ENCODE peak calls at places on chromosome 2, in eight cellular contexts. P, I, C, W, R, G, E and A are unnamed samples.

GRCh38 chr2:78411284-78411683 is 614.2 kb upstream of the REG3G start:
- DNase-seq in P (no peak), I (no peak), C (no peak), W (no peak), R (no peak), G (no peak), E (no peak), A (no peak)

GRCh38 chr2:130825972-130826253 is 10.8 kb upstream of the ARHGEF4 start:
- DNase-seq in P (no peak), I (no peak), C (peak), W (no peak), R (no peak), G (no peak), E (no peak), A (no peak)

GRCh38 chr2:98442488-98442887 is 2.2 kb upstream of the INPP4A start:
- DNase-seq in P (no peak), I (no peak), C (no peak), W (no peak), R (no peak), G (no peak), E (no peak), A (no peak)

GRCh38 chr2:41830600-41830999 is 217.2 kb upstream of the PKDCC start:
- DNase-seq in P (no peak), I (no peak), C (no peak), W (no peak), R (no peak), G (no peak), E (no peak), A (no peak)

GRCh38 chr2:68251855-68252406 is 401 bp downstream of the PPP3R1 start:
- DNase-seq in P (peak), I (no peak), C (peak), W (peak), R (peak), G (no peak), E (peak), A (peak)

GRCh38 chr2:86392873-86393272 is 48.3 kb upstream of the KDM3A start:
- DNase-seq in P (no peak), I (no peak), C (no peak), W (no peak), R (no peak), G (no peak), E (no peak), A (no peak)

GRCh38 chr2:77713412-77713811 is 191.2 kb upstream of the LRRTM4 start:
- DNase-seq in P (no peak), I (no peak), C (no peak), W (no peak), R (no peak), G (no peak), E (no peak), A (no peak)

GRCh38 chr2:28300921-28301341 is 91.7 kb upstream of the FOSL2 start:
- DNase-seq in P (no peak), I (no peak), C (no peak), W (peak), R (peak), G (no peak), E (no peak), A (no peak)

GRCh38 chr2:11710210-11710609 is 36.2 kb upstream of the LPIN1 start:
- DNase-seq in P (no peak), I (no peak), C (no peak), W (peak), R (peak), G (no peak), E (no peak), A (no peak)

GRCh38 chr2:241279828-241280227 is 35.6 kb downstream of the HDLBP start:
- DNase-seq in P (no peak), I (no peak), C (no peak), W (no peak), R (no peak), G (no peak), E (no peak), A (no peak)

GRCh38 chr2:164145093-164145987 is 409.5 kb upstream of the FIGN start:
- DNase-seq in P (no peak), I (no peak), C (no peak), W (no peak), R (no peak), G (no peak), E (no peak), A (no peak)

GRCh38 chr2:17336458-17336857 is 181.8 kb downstream of the RAD51AP2 start:
- DNase-seq in P (no peak), I (no peak), C (no peak), W (no peak), R (no peak), G (no peak), E (no peak), A (no peak)

GRCh38 chr2:145764631-145765030 is 1244.7 kb upstream of the ZEB2 start:
- DNase-seq in P (no peak), I (no peak), C (no peak), W (peak), R (no peak), G (no peak), E (no peak), A (no peak)

GRCh38 chr2:183081908-183082307 is 3.4 kb downstream of the DUSP19 start:
- DNase-seq in P (no peak), I (no peak), C (no peak), W (no peak), R (no peak), G (no peak), E (no peak), A (no peak)

GRCh38 chr2:177241771-177242135 is 22.8 kb downstream of the NFE2L2 start:
- DNase-seq in P (no peak), I (no peak), C (no peak), W (no peak), R (no peak), G (no peak), E (no peak), A (no peak)

GRCh38 chr2:100252811-100253698 is 69.2 kb downstream of the LONRF2 start:
- DNase-seq in P (no peak), I (no peak), C (peak), W (no peak), R (no peak), G (no peak), E (no peak), A (no peak)

GRCh38 chr2:187150667-187151066 is 297.4 kb downstream of the CALCRL start:
- DNase-seq in P (no peak), I (no peak), C (no peak), W (peak), R (no peak), G (no peak), E (no peak), A (no peak)

GRCh38 chr2:105734762-105735538 is 9.8 kb upstream of the NCK2 start:
- DNase-seq in P (no peak), I (no peak), C (no peak), W (no peak), R (no peak), G (no peak), E (no peak), A (no peak)

GRCh38 chr2:54015809-54016703 is 45.3 kb upstream of the PSME4 start:
- DNase-seq in P (no peak), I (no peak), C (no peak), W (no peak), R (peak), G (no peak), E (no peak), A (no peak)

DNA sequence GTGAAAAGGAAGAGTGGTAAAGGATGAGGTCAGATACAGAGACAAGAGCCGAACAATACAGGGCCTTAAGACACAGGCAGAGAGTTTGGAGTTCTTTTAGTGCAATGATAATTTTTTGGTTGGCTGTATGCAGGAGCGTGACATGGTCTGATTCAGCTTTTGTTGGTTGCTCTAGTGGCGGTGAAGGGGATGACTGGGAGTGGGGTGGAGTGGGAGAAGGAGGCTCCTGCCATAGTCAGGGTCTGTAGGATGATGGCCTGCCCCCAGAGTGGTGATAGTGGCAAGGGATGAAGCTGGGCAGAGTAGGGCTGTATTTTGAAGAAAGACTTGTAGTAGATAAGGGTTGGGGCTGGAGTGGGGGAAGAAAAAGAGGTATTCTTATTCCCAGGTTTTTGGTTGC is 306.6 kb upstream of the VWC2L start:
- DNase-seq in P (no peak), I (no peak), C (no peak), W (no peak), R (no peak), G (no peak), E (no peak), A (no peak)
- TF ChIP-seq POLR2AphosphoS5 in P (no peak), I (no peak), C (no peak), W (no peak), R (no peak), G (no peak), E (no peak), A (no peak)

GRCh38 chr2:237747189-237747588 is 51.4 kb upstream of the RBM44 start:
- DNase-seq in P (no peak), I (no peak), C (no peak), W (no peak), R (no peak), G (no peak), E (no peak), A (no peak)
- TF ChIP-seq POLR2A in P (no peak), I (no peak), C (no peak), W (no peak), R (no peak), G (no peak), E (no peak), A (no peak)

DNA sequence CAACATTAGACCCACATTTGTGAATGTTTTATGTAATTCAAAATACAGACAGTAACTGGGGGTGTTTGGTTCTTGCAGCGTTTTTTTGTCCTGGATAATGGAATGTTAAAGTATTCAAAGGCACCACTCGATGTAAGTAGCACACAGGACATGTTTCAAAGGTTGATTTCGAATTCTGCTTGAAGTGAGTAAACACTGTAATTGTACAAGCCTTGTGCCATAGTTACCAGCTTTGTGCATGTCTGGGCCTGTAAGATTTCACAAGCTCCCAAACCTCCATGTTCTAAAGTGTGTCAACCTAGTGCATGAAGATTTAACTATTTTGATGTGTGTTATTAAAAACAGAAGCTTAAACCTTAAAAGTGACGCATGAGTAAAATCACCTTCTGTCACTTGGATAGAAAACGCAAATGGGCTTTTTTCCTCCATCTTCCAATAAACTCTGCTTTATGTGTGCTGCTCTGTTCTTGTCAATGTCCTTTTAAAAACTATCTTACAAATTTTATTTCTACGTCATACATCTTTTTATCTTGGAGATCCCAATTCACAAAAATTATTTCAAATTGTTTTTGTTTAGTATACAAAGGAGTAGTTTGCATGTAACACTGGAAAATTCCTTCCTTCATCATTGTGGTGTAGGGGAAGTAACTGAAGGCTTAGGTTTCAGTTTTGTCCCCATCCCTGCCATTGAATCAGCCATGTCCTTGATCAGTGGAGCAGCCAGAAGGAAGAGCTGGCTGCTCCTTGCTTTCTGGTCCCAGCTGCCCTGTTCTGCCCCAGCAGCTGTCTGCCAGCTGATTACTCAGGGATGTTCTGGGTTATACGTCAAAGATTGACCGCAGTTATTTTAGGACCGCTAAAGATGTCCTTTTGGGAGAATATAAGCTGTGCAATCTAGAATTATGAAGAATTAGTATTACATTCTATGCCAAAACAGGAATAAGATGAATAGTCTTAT is 119.2 kb downstream of the PRKRA start:
- DNase-seq in P (no peak), I (no peak), C (no peak), W (no peak), R (no peak), G (no peak), E (no peak), A (no peak)
- TF ChIP-seq POLR2AphosphoS5 in P (no peak), I (no peak), C (no peak), W (no peak), R (no peak), G (no peak), E (no peak), A (no peak)

GRCh38 chr2:85134255-85135065 is 1.3 kb downstream of the TCF7L1 start:
- DNase-seq in P (peak), I (no peak), C (peak), W (peak), R (peak), G (no peak), E (no peak), A (no peak)

GRCh38 chr2:85131116-85131515 is 2.1 kb upstream of the TCF7L1 start:
- DNase-seq in P (no peak), I (no peak), C (no peak), W (peak), R (no peak), G (no peak), E (no peak), A (no peak)

GRCh38 chr2:85132392-85132791 is 800 bp upstream of the TCF7L1 start:
- DNase-seq in P (no peak), I (no peak), C (no peak), W (no peak), R (no peak), G (no peak), E (no peak), A (peak)

GRCh38 chr2:85133751-85134254 is 611 bp downstream of the TCF7L1 start:
- DNase-seq in P (peak), I (no peak), C (peak), W (peak), R (peak), G (no peak), E (peak), A (no peak)

DNA sequence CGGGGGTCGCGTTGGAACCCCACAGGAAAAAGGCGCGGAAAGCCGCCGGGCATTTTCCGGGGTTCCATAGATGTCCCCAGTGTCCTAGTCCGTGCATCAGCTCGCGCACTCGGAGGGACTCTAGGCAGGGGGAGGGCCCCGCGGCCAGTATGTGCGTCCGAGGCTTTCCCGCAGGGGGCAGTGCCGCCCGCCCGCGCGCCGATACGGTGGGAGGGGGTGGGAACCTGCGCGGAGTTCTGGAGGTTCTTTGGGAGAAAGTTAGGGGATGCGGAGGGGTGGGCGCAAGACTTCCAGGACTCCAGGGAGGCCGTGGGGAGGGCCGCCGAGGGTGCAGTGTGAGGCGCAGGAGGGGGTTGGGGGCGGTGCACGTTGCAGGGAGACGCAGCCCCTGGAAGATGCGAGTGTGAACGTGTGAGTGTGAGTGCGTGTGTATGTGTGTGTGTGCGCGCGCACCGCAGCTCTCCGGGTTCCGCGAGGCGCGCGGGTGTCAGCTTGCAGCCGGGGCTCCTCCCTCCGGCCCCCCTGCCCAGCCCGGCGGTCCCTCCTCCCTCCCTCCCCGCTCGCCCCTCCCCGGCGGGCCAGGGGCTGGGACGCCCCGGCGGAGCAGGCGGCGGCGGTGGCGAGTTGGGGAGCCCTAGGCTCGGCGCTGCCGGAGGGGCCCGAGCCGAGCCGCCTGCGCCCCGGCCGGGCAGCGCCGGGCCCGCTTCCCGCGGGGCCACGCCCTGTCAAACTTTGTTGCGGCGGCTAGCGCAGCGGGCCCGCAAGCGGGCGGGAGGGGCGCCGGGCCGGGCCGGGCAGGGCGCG is at the start of gene TCF7L1:
- DNase-seq in P (peak), I (peak), C (peak), W (peak), R (peak), G (peak), E (peak), A (peak)
- TF ChIP-seq POLR2A in P (no peak), I (peak), C (no peak), W (peak), R (no peak), G (peak), E (no peak), A (no peak)

DNA sequence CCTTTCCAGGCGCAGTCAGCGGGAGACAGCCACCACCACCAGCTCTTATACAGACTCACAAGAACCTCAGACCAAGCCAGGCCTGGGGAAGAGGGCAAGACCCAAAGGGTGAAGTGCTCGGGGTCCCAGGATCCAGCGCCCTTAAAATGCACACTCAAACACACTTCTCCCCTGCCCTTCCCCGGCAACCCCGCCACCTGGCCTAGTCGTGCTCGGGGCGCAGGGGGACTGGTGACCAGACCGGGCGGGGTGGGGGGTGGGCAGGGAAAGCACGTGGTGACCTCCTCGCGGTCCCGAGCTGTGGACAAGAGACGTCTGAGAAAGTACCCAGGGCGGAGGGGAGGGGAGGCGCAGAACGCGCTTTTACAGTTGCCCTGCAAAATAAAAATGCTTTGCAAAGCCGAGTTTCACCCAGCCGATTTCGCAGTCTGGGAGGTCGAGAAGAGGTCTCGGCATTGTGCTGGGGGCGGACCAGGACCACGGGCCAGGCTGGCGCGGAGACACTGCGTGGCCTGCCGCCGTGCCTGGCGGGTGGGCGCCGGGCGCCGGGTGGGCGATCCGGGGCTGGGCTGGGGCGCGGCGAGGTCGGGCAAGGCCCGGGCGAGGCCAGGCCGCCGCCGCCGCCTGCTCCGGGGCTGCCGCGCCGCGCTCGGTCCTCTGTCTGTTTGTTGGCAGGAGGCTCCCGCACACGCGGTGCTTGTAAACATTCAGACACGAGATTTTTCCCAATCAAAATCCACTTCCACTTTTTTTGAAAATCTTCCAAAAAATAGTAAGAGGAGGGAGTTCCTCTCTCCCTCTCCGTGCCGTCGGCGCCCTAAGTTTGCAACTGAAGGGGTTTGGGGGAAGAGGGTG is 2.0 kb downstream of the BCL11A start:
- DNase-seq in P (peak), I (no peak), C (peak), W (no peak), R (peak), G (no peak), E (no peak), A (no peak)
- TF ChIP-seq POLR2AphosphoS5 in P (no peak), I (no peak), C (peak), W (no peak), R (no peak), G (peak), E (no peak), A (no peak)

GRCh38 chr2:237558918-237559645 is 7.3 kb upstream of the PRLH start:
- DNase-seq in P (peak), I (no peak), C (peak), W (no peak), R (peak), G (no peak), E (no peak), A (peak)

GRCh38 chr2:237553959-237554358 is 12.4 kb upstream of the PRLH start:
- DNase-seq in P (no peak), I (no peak), C (peak), W (no peak), R (no peak), G (no peak), E (no peak), A (no peak)

GRCh38 chr2:237555560-237555959 is 10.8 kb upstream of the PRLH start:
- DNase-seq in P (no peak), I (no peak), C (no peak), W (no peak), R (no peak), G (no peak), E (no peak), A (no peak)

GRCh38 chr2:237557633-237558015 is 8.8 kb upstream of the PRLH start:
- DNase-seq in P (no peak), I (no peak), C (peak), W (no peak), R (no peak), G (no peak), E (no peak), A (no peak)

GRCh38 chr2:237556773-237557632 is 9.4 kb upstream of the PRLH start:
- DNase-seq in P (no peak), I (no peak), C (no peak), W (no peak), R (no peak), G (no peak), E (peak), A (no peak)
- TF ChIP-seq POLR2A in P (no peak), I (no peak), C (no peak), W (no peak), R (no peak), G (no peak), E (no peak), A (no peak)

GRCh38 chr2:234881413-234882241 is 70.2 kb upstream of the SH3BP4 start:
- DNase-seq in P (peak), I (peak), C (no peak), W (peak), R (peak), G (peak), E (peak), A (peak)
- TF ChIP-seq POLR2AphosphoS5 in P (no peak), I (peak), C (no peak), W (no peak), R (no peak), G (no peak), E (no peak), A (no peak)

GRCh38 chr2:181862583-181863281 is 28.8 kb upstream of the ITPRID2 start:
- DNase-seq in P (no peak), I (no peak), C (no peak), W (no peak), R (no peak), G (no peak), E (no peak), A (no peak)

GRCh38 chr2:181861379-181861778 is 30.2 kb upstream of the ITPRID2 start:
- DNase-seq in P (no peak), I (no peak), C (no peak), W (no peak), R (no peak), G (no peak), E (no peak), A (no peak)

GRCh38 chr2:181859123-181859522 is 32.4 kb upstream of the ITPRID2 start:
- DNase-seq in P (peak), I (no peak), C (no peak), W (no peak), R (no peak), G (no peak), E (no peak), A (no peak)

GRCh38 chr2:181857471-181857870 is 34.1 kb upstream of the ITPRID2 start:
- DNase-seq in P (no peak), I (peak), C (no peak), W (no peak), R (no peak), G (no peak), E (no peak), A (no peak)

DNA sequence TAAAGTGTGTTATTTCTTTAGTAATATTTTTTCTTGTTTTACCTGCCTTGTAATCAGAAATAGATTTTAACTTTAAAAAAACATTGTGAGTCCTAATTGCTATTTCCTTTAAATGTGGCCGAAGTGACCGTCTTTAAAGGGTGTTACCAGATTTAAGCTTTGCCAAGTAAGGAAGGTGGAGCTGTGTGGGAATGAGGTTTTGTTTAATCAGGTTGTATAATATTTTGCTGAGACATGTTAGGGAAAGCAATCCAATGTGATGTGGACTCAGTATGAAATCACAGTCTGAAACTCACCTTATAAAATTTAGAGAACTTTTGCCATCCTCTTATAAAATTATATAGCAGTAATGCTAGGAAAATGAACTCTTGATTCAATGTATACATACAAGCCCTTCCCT is 32.9 kb upstream of the ITPRID2 start:
- DNase-seq in P (no peak), I (no peak), C (no peak), W (no peak), R (no peak), G (no peak), E (no peak), A (no peak)
- TF ChIP-seq POLR2A in P (no peak), I (no peak), C (no peak), W (no peak), R (no peak), G (no peak), E (no peak), A (no peak)